ENCODE peak calls at places on chromosome 3, in ten cellular contexts. F is choroid plexus epithelial cell; O is HuH-7; G is left cardiac atrium; T is fibroblast of mammary gland; B is endothelial cell of umbilical vein; S is mesothelial cell of epicardium; E is Daoy; J is NCI-H510A treated with DMSO at 0.1 percent for 48 hours; N is effector memory CD4-positive, alpha-beta T cell. Z is an unnamed sample.

GRCh38 chr3:54349231-54349647 is 226.9 kb downstream of the CACNA2D3 start:
- DNase-seq in B (no peak), O (no peak), T (no peak), N (no peak), F (no peak), J (no peak), S (no peak), G (no peak), E (peak; percentile 48), Z (no peak)

GRCh38 chr3:5056005-5056391 is 66.1 kb upstream of the ARL8B start:
- DNase-seq in F (no peak), O (no peak), B (no peak), E (no peak), J (no peak), T (no peak), G (no peak), N (no peak), S (no peak), Z (no peak)

GRCh38 chr3:10363935-10364334 is 43.0 kb upstream of the SEC13 start:
- DNase-seq in S (no peak), T (no peak), B (no peak), O (no peak), J (no peak), E (no peak), F (no peak), N (no peak), G (no peak), Z (no peak)

GRCh38 chr3:106130384-106131084 is 261.7 kb upstream of the CBLB start:
- DNase-seq in O (no peak), F (peak; percentile 76), N (no peak), J (no peak), E (peak; percentile 52), B (peak; percentile 47), G (no peak), T (peak; percentile 81), S (no peak), Z (no peak)

GRCh38 chr3:23874359-23875120 is 42.2 kb downstream of the NKIRAS1 start:
- DNase-seq in E (no peak), G (no peak), S (no peak), J (no peak), F (peak; percentile 57), B (no peak), T (peak; percentile 78), N (no peak), O (no peak), Z (no peak)

GRCh38 chr3:13042127-13042931 is 30.9 kb downstream of the IQSEC1 start:
- DNase-seq in F (no peak), J (no peak), O (no peak), G (no peak), N (no peak), B (no peak), T (no peak), E (no peak), S (no peak), Z (no peak)

GRCh38 chr3:179750720-179751328 is 98.0 kb downstream of the USP13 start:
- DNase-seq in S (no peak), N (no peak), F (peak; percentile 60), J (no peak), E (no peak), B (peak; percentile 43), G (no peak), T (peak; percentile 39), O (peak; percentile 24), Z (no peak)

GRCh38 chr3:182671942-182672341 is 121.4 kb upstream of the ATP11B start:
- DNase-seq in G (no peak), E (no peak), B (no peak), S (no peak), F (peak; percentile 68), N (no peak), J (no peak), O (no peak), T (peak; percentile 59), Z (no peak)

GRCh38 chr3:194134231-194134756 is 1.7 kb upstream of the HES1 start:
- DNase-seq in G (peak; percentile 82), O (no peak), S (peak; percentile 56), F (peak; percentile 94), T (peak; percentile 80), E (no peak), J (no peak), B (no peak), N (peak; percentile 29), Z (peak; percentile 80)

GRCh38 chr3:72976182-72976825 is 20.3 kb upstream of the PPP4R2 start:
- DNase-seq in S (no peak), B (no peak), F (peak; percentile 76), J (no peak), N (no peak), G (no peak), E (no peak), T (peak; percentile 66), O (no peak), Z (no peak)

GRCh38 chr3:105764378-105765376 is 104.1 kb downstream of the CBLB start:
- DNase-seq in N (no peak), E (no peak), T (no peak), G (no peak), J (no peak), F (no peak), S (no peak), O (no peak), B (no peak), Z (no peak)

GRCh38 chr3:126342991-126343661 is 14.1 kb downstream of the KLF15 start:
- DNase-seq in E (no peak), B (no peak), S (peak; percentile 15), J (no peak), O (no peak), F (peak; percentile 33), G (no peak), T (peak; percentile 47), N (no peak), Z (no peak)

GRCh38 chr3:183775781-183776180 is 49.6 kb downstream of the MAP6D1 start:
- DNase-seq in O (no peak), F (peak; percentile 10), N (no peak), T (no peak), B (no peak), E (no peak), G (peak; percentile 43), J (no peak), S (no peak), Z (peak; percentile 67)

GRCh38 chr3:31981206-31982181 is at the start of the genes OSBPL10 and ZNF860:
- DNase-seq in E (peak; percentile 91), J (peak; percentile 59), G (peak; percentile 93), N (no peak), B (peak; percentile 95), F (peak; percentile 91), S (peak; percentile 59), O (peak; percentile 95), T (peak; percentile 90), Z (peak; percentile 95)